ENCODE peak calls at places on chromosomes 3 and 15, in five cellular contexts. A, K, V, P and I are unnamed samples.

GRCh38 chr3:123105201-123106189 is 38.7 kb downstream of the PDIA5 start:
- DNase-seq in A (no peak), K (no peak), V (no peak), P (no peak), I (no peak)

GRCh38 chr15:77096131-77096530 is 25.2 kb upstream of the TSPAN3 start:
- DNase-seq in A (no peak), K (no peak), V (no peak), P (no peak), I (no peak)

GRCh38 chr3:99627062-99627826 is 11.2 kb upstream of the COL8A1 start:
- DNase-seq in A (no peak), K (no peak), V (no peak), P (no peak), I (no peak)

GRCh38 chr3:111761309-111761795 is 97.7 kb upstream of the PHLDB2 start:
- DNase-seq in A (no peak), K (peak; percentile 34), V (no peak), P (no peak), I (no peak)

GRCh38 chr3:113205481-113205880 is 5.9 kb upstream of the BOC start:
- DNase-seq in A (no peak), K (no peak), V (no peak), P (no peak), I (no peak)

GRCh38 chr3:69831737-69832136 is 92.5 kb downstream of the MITF start:
- DNase-seq in A (no peak), K (no peak), V (no peak), P (no peak), I (no peak)

GRCh38 chr15:44015555-44015954 is 179.5 kb downstream of the FRMD5 start:
- DNase-seq in A (no peak), K (peak; percentile 58), V (no peak), P (no peak), I (no peak)

GRCh38 chr3:54900954-54901591 is 26.8 kb downstream of the LRTM1 start:
- DNase-seq in A (no peak), K (no peak), V (peak; percentile 23), P (no peak), I (no peak)

GRCh38 chr15:53716909-53717878 is 42.3 kb downstream of the WDR72 start:
- DNase-seq in A (no peak), K (peak; percentile 0), V (no peak), P (no peak), I (no peak)

GRCh38 chr3:141414141-141414689 is 45.9 kb downstream of the ZBTB38 start:
- DNase-seq in A (no peak), K (peak; percentile 57), V (no peak), P (no peak), I (no peak)

DNA sequence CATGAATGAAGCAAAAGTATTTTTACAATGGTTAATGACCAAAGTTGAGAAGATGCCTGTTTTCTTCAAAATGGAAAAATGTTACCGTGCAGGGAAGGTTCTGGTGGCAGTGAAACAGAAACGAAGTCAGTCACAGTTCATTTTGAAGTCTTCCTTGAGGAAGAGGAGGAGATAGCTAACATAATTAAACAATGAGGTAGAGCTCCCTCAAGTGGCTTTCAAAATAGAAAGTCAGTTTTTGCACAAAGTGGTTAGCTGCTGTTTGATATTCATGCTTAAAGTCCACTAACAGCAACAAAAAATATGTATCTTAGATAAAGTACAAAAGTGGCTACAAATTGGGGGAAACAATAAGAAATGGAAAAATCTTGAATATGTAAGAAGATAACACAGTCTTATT is 87.3 kb downstream of the TFG start:
- DNase-seq in A (no peak), K (peak; percentile 50), V (no peak), P (no peak), I (no peak)
- TF ChIP-seq CTCF in A (peak; percentile 12), K (peak; percentile 46), V (peak; percentile 51), P (no peak), I (no peak)

DNA sequence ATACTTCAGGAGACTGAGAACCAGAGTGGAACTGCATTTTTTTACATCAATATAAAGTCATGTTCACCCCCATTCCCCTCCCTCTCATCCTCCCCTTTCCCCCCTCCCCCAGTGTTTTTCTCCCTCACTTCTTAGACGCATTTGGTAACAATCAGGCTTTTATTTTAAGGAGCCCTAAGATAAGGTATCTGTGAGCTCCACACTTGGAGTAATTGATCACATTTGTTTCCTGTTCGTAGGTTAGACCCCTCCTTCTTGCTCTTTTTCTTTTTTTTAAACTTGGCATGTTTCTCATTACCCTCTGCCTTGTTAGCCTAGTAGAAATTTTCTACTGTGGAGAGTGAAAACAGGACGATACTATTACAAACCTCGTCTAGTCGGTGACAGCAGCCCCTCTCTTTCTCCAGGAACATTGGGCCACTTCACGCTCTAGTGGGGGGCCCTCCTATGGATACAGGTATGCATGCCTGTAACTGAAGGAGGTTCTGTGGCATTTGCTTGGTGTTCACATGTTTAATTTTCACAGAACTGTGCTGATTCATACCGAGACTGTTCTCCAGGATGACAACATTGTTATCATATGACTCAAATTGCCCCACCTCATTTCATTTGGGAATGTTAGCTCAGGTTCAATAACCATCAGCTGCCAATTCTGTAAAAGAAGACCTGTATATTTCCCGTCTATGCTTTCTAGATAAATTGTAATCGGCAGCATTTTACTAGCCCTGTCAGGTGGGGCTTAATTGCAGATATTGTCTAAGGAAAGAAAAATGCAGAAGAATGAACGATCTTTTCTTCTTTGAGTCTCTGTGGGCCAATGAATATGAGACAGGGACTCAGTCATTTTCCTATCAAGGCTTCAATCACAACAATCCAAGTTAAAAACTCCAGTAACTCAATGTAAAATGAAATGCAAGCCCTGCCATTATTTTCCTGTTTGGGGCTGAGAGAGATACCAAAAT is 314.2 kb downstream of the MECOM start:
- DNase-seq in A (no peak), K (peak; percentile 34), V (no peak), P (no peak), I (no peak)
- H3K27ac ChIP-seq in A (no peak overlapping the region), K (peak overlapping the region; percentile 24), V (no peak overlapping the region), P (no peak overlapping the region), I (no peak overlapping the region)

GRCh38 chr3:44771424-44772098 is 10.0 kb downstream of the KIF15 start:
- DNase-seq in A (no peak), K (no peak), V (no peak), P (no peak), I (no peak)

GRCh38 chr3:44772099-44772442 is 10.5 kb downstream of the KIF15 start:
- DNase-seq in A (no peak), K (no peak), V (no peak), P (no peak), I (no peak)
- H3K4me3 ChIP-seq in A (no peak overlapping the region), K (no peak overlapping the region), V (no peak overlapping the region), P (no peak overlapping the region), I (no peak overlapping the region)

DNA sequence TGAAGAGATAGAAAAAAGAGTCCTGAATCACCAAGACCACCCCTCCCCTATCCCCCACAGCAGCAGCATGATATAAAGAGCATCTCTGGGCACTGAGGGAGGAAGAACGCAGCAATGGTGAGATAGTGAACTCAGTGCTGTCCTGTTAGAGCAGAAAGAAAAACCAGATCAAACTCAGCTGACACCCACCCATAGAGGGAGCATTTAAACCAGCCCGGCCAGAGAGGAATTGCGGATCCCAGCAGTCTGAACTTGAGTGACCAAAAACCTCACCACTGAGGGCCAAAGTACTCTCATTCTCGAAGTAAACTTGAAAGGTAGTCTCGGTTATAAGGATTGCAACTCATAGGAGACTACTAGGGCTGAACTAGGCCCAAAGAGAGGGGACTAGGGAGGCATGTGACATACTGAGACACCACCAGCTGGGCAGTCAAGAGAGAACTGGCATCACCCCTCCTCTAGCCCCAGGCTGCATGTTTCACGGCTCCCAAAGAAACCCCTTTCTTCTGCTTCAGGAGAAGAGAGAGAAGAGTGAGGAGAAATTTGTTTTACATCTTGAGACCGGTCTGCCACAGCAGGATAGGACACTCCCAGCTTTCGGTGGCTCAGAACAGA is 39.2 kb upstream of the TGFBR2 start:
- DNase-seq in A (no peak), K (no peak), V (no peak), P (no peak), I (no peak)
- TF ChIP-seq CTCF in A (no peak), K (no peak), V (peak; percentile 10), P (no peak), I (no peak)

GRCh38 chr15:70833897-70834765 is 19.8 kb downstream of the LARP6 start:
- DNase-seq in A (no peak), K (peak; percentile 74), V (no peak), P (no peak), I (no peak)
- H3K27ac ChIP-seq in A (peak overlapping the region; percentile 66), K (no peak overlapping the region), V (peak overlapping the region; percentile 83), P (no peak overlapping the region), I (peak overlapping the region; percentile 89)

GRCh38 chr3:170811515-170811914 is 58.5 kb downstream of the RPL22L1 start:
- DNase-seq in A (no peak), K (peak; percentile 33), V (no peak), P (no peak), I (no peak)

GRCh38 chr3:170809975-170810357 is 60.0 kb downstream of the RPL22L1 start:
- DNase-seq in A (no peak), K (peak; percentile 37), V (no peak), P (no peak), I (no peak)

GRCh38 chr3:170813261-170813660 is 56.7 kb downstream of the RPL22L1 start:
- DNase-seq in A (no peak), K (no peak), V (no peak), P (no peak), I (no peak)

GRCh38 chr3:170809021-170809974 is 60.7 kb downstream of the RPL22L1 start:
- DNase-seq in A (no peak), K (peak; percentile 85), V (no peak), P (peak; percentile 19), I (no peak)

GRCh38 chr3:170811928-170812591 is 57.9 kb downstream of the RPL22L1 start:
- DNase-seq in A (peak; percentile 77), K (peak; percentile 91), V (peak; percentile 37), P (peak; percentile 62), I (peak; percentile 53)
- H3K4me3 ChIP-seq in A (no peak overlapping the region), K (no peak overlapping the region), V (no peak overlapping the region), P (no peak overlapping the region), I (no peak overlapping the region)

DNA sequence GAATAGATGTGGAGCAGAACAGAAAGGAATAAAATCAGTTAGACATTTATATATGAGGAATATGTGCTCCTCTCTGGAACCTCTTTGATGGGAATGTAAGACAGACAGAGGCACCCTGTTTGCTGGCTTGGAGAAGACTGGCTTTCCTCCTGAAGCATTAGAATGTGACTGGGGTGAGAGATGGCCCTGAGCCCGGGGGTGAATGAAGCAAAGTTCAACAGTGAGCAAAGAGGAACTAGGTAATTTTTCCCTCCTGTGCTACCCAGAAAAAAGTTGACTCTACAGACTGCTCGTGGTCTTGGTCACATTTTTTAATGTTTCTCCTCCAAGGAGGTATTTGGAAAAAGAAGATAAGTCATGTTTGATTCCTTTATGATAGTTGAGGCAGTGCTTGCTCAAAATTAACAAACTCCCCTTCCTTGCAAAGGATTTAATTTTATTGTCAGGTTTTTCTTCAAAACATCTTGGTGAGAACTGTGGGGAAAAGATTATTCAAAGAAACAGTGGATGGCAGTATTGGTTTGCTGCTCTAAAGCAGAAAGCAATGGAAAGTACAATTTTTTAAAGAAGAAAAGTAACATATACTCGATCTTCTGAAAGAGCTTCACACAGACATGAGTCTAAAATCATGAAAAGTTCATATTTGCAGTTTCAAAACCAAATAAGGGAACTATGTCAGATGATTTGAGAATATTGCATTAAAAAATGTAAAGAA is 370.4 kb upstream of the CDIN1 start:
- DNase-seq in A (no peak), K (peak; percentile 36), V (no peak), P (no peak), I (no peak)
- TF ChIP-seq CTCF in A (peak; percentile 11), K (peak; percentile 20), V (no peak), P (no peak), I (peak; percentile 17)

DNA sequence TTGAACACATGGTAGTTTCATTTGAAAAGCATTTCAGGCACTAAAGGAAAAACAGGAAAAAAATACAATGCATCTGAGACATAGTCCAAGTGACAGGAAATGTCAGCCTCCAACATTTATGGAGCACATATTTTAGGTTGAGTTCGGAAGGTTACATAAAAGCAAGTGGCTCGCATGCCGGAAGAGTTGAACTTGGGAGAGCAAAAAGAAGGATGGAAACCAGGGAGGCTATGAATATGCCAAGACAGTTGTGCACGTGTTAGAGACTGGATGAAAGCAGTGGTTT is 277.5 kb upstream of the SEMA6D start:
- DNase-seq in A (no peak), K (no peak), V (no peak), P (no peak), I (no peak)
- H3K27ac ChIP-seq in A (no peak overlapping the region), K (peak overlapping the region; percentile 39), V (peak overlapping the region; percentile 59), P (no peak overlapping the region), I (no peak overlapping the region)